ENCODE peak calls at places on chromosomes 11 and 22, in ten cellular contexts. C, X, K, U, O, B, I, M, W and Q are unnamed samples.
A peak's percentile ranks its signal among the peaks of the same experiment; 100 is the strongest.

GRCh38 chr11:68200639-68201038 is 12.5 kb downstream of the KMT5B start:
- DNase-seq in X (no peak), K (no peak), M (no peak), U (no peak), O (no peak), I (no peak), B (peak; percentile 61), W (peak; percentile 40), C (no peak), Q (no peak)

GRCh38 chr22:28154856-28155255 is 235.8 kb upstream of the PITPNB start:
- DNase-seq in O (no peak), K (no peak), I (no peak), W (no peak), X (no peak), M (no peak), B (no peak), U (no peak), C (no peak), Q (no peak)

GRCh38 chr22:20816559-20816958 is 42.1 kb downstream of the PI4KA start:
- DNase-seq in K (no peak), I (no peak), U (no peak), W (no peak), M (no peak), O (no peak), C (no peak), X (no peak), B (no peak), Q (no peak)

GRCh38 chr11:14584595-14584994 is 59.0 kb upstream of the PDE3B start:
- DNase-seq in W (no peak), I (peak; percentile 4), C (no peak), B (no peak), U (no peak), O (no peak), K (no peak), X (no peak), M (no peak), Q (no peak)

GRCh38 chr11:2940930-2941821 is 12.0 kb upstream of the PHLDA2 start:
- DNase-seq in U (peak; percentile 66), B (peak; percentile 66), C (no peak), M (no peak), I (no peak), O (no peak), W (no peak), K (no peak), X (no peak), Q (no peak)

GRCh38 chr11:127275771-127276170 is 275.2 kb upstream of the KIRREL3 start:
- DNase-seq in W (no peak), U (no peak), O (no peak), I (no peak), X (no peak), B (peak; percentile 25), K (peak; percentile 22), M (no peak), C (no peak), Q (no peak)

GRCh38 chr11:12211331-12212065 is 101.1 kb downstream of the MICAL2 start:
- DNase-seq in X (no peak), O (no peak), W (no peak), I (no peak), B (no peak), M (no peak), C (no peak), K (no peak), U (no peak), Q (no peak)

GRCh38 chr11:132077416-132077815 is 707.0 kb downstream of the NTM start:
- DNase-seq in U (no peak), O (no peak), X (no peak), M (no peak), K (no peak), I (no peak), W (peak; percentile 51), B (no peak), C (no peak), Q (no peak)

GRCh38 chr11:119886667-119887230 is 157.7 kb upstream of the NECTIN1 start:
- DNase-seq in M (no peak), U (no peak), X (no peak), K (peak; percentile 96), C (no peak), I (no peak), W (no peak), B (no peak), O (no peak), Q (no peak)

GRCh38 chr22:36237462-36238347 is 1.6 kb downstream of the APOL2 start:
- DNase-seq in U (no peak), X (peak; percentile 3), B (no peak), K (no peak), C (no peak), I (no peak), W (no peak), O (no peak), M (no peak), Q (no peak)

GRCh38 chr11:119791701-119792151 is 62.7 kb upstream of the NECTIN1 start:
- DNase-seq in M (no peak), O (no peak), U (no peak), X (no peak), K (peak; percentile 46), W (no peak), I (no peak), C (peak; percentile 33), B (peak; percentile 25), Q (no peak)

GRCh38 chr11:126403039-126403438 is 47.6 kb downstream of the ST3GAL4 start:
- DNase-seq in U (no peak), I (no peak), M (no peak), O (no peak), W (peak; percentile 85), X (no peak), C (no peak), K (no peak), B (peak; percentile 98), Q (no peak)

GRCh38 chr11:120714448-120714847 is 202.9 kb downstream of the GRIK4 start:
- DNase-seq in U (no peak), B (no peak), O (no peak), K (no peak), C (no peak), X (no peak), I (no peak), W (no peak), M (no peak), Q (no peak)

GRCh38 chr22:26524870-26525269 is 12.6 kb upstream of the TFIP11 start:
- DNase-seq in M (no peak), O (no peak), W (no peak), U (no peak), X (no peak), C (no peak), I (no peak), B (no peak), K (no peak), Q (no peak)

GRCh38 chr11:57216463-57216862 is 20.6 kb downstream of the APLNR start:
- DNase-seq in B (no peak), O (no peak), W (no peak), C (no peak), U (no peak), M (no peak), K (no peak), X (no peak), I (no peak), Q (no peak)

GRCh38 chr11:110097459-110098012 is 4.3 kb downstream of the ZC3H12C start:
- DNase-seq in C (no peak), M (no peak), O (no peak), I (no peak), X (no peak), B (no peak), W (peak; percentile 23), U (no peak), K (no peak), Q (no peak)

GRCh38 chr11:102202972-102203371 is 92.7 kb downstream of the YAP1 start:
- DNase-seq in O (no peak), X (no peak), B (no peak), I (no peak), U (no peak), W (no peak), M (no peak), K (no peak), C (no peak), Q (no peak)

GRCh38 chr11:110892741-110893285 is 180.6 kb upstream of the ARHGAP20 start:
- DNase-seq in K (no peak), W (no peak), I (no peak), C (no peak), X (no peak), B (no peak), U (no peak), O (no peak), M (no peak), Q (no peak)

GRCh38 chr11:61671527-61671926 is 8.7 kb upstream of the DAGLA start:
- DNase-seq in I (peak; percentile 39), X (no peak), W (peak; percentile 25), U (no peak), O (no peak), K (peak; percentile 44), C (no peak), B (no peak), M (no peak), Q (no peak)

GRCh38 chr22:39212721-39213376 is 31.9 kb downstream of the PDGFB start:
- DNase-seq in B (peak; percentile 74), C (peak; percentile 22), O (no peak), M (no peak), U (no peak), X (no peak), W (peak; percentile 51), I (no peak), K (no peak), Q (no peak)

GRCh38 chr11:65489706-65490310 is 9.0 kb upstream of the MALAT1 start:
- DNase-seq in W (no peak), X (no peak), B (no peak), U (no peak), O (no peak), I (no peak), K (peak; percentile 66), C (peak; percentile 59), M (peak; percentile 49), Q (no peak)

GRCh38 chr11:110883266-110883665 is 171.0 kb upstream of the ARHGAP20 start:
- DNase-seq in X (no peak), M (no peak), W (no peak), U (no peak), B (no peak), C (no peak), K (no peak), O (no peak), I (no peak), Q (peak; percentile 74)

GRCh38 chr11:126080206-126080941 is 17.7 kb upstream of the CDON start:
- DNase-seq in B (no peak), O (no peak), K (no peak), I (no peak), X (no peak), M (no peak), C (no peak), U (no peak), W (peak; percentile 19), Q (no peak)

GRCh38 chr22:42196454-42196853 is 65.8 kb upstream of the CYP2D6 start:
- DNase-seq in M (no peak), U (no peak), O (no peak), K (no peak), X (no peak), I (no peak), C (no peak), W (no peak), B (no peak), Q (no peak)

GRCh38 chr11:57772562-57772961 is 11.0 kb downstream of the CTNND1 start:
- DNase-seq in O (no peak), W (peak; percentile 77), M (no peak), U (no peak), B (no peak), X (no peak), C (no peak), K (no peak), I (no peak), Q (no peak)

GRCh38 chr22:32413715-32414114 is 1.7 kb upstream of the RTCB start:
- DNase-seq in W (peak; percentile 58), U (no peak), O (no peak), K (no peak), B (peak; percentile 23), C (no peak), M (no peak), X (no peak), I (peak; percentile 4), Q (peak; percentile 12)

GRCh38 chr22:46971141-46971775 is 208.8 kb downstream of the TBC1D22A start:
- DNase-seq in X (no peak), I (peak; percentile 51), U (peak; percentile 78), M (no peak), W (no peak), O (no peak), C (peak; percentile 79), K (peak; percentile 63), B (no peak), Q (peak; percentile 77)

GRCh38 chr22:39266398-39267030 is 21.7 kb upstream of the PDGFB start:
- DNase-seq in I (no peak), W (no peak), O (no peak), B (no peak), M (no peak), X (no peak), U (no peak), C (no peak), K (no peak), Q (peak; percentile 82)